ENCODE peak calls at places on chromosomes 16 and 17, in nine cellular contexts. O, L, K, A, E, N, B, R and I are unnamed samples.

GRCh38 chr17:37527249-37527851 is 37.7 kb downstream of the DUSP14 start:
- DNase-seq in E (peak; percentile 15), N (peak; percentile 55), R (peak; percentile 61), O (peak; percentile 64), B (no peak), A (peak; percentile 39), K (peak; percentile 15), L (peak; percentile 22), I (no peak)

GRCh38 chr17:69672924-69673323 is 258.4 kb downstream of the MAP2K6 start:
- DNase-seq in L (no peak), A (no peak), K (no peak), R (no peak), N (peak; percentile 87), E (no peak), O (peak; percentile 86), B (no peak), I (no peak)

GRCh38 chr16:56700631-56701030 is 18.4 kb downstream of the MT1X start:
- DNase-seq in O (no peak), E (no peak), L (no peak), K (no peak), R (no peak), A (no peak), N (no peak), B (no peak), I (no peak)

GRCh38 chr17:55149485-55149884 is 115.3 kb upstream of the HLF start:
- DNase-seq in R (no peak), E (no peak), K (no peak), B (no peak), O (no peak), N (no peak), A (no peak), L (no peak), I (no peak)

GRCh38 chr16:12132290-12132689 is 155.8 kb downstream of the SNX29 start:
- DNase-seq in O (peak; percentile 37), N (peak; percentile 57), K (no peak), A (no peak), E (no peak), L (no peak), B (no peak), R (no peak), I (no peak)

GRCh38 chr17:37327341-37328090 is 48.3 kb upstream of the C17orf78 start:
- DNase-seq in A (no peak), L (no peak), N (peak; percentile 73), R (no peak), E (no peak), K (no peak), O (peak; percentile 86), B (no peak), I (no peak)

GRCh38 chr17:76188213-76189060 is 47.4 kb upstream of the FOXJ1 start:
- DNase-seq in K (no peak), R (no peak), O (no peak), A (no peak), L (no peak), B (no peak), N (no peak), E (no peak), I (no peak)

GRCh38 chr16:23597003-23597756 is 1.1 kb upstream of the NDUFAB1 start:
- DNase-seq in O (peak; percentile 19), A (peak; percentile 70), R (peak; percentile 38), B (no peak), E (peak; percentile 48), K (peak; percentile 29), L (peak; percentile 81), N (peak; percentile 30), I (no peak)

GRCh38 chr17:62670202-62670821 is 42.8 kb downstream of the MRC2 start:
- DNase-seq in L (no peak), A (no peak), N (no peak), K (no peak), O (no peak), B (no peak), E (no peak), R (no peak), I (no peak)

GRCh38 chr17:81867123-81867951 is 3.8 kb downstream of the ARHGDIA start:
- DNase-seq in O (peak; percentile 58), L (peak; percentile 66), N (peak; percentile 69), R (peak; percentile 68), K (no peak), E (no peak), B (no peak), A (peak; percentile 57), I (no peak)

GRCh38 chr16:57607676-57608461 is 20.6 kb upstream of the ADGRG1 start:
- DNase-seq in N (no peak), K (no peak), O (no peak), A (no peak), E (no peak), L (no peak), B (no peak), R (no peak), I (no peak)

GRCh38 chr17:2040219-2040827 is 1.5 kb upstream of the OVCA2 start:
- DNase-seq in R (no peak), A (no peak), B (no peak), K (no peak), E (no peak), L (no peak), O (no peak), N (no peak), I (no peak)

GRCh38 chr16:17364319-17365210 is 106.2 kb downstream of the XYLT1 start:
- DNase-seq in O (peak; percentile 94), B (no peak), E (no peak), L (no peak), K (peak; percentile 54), N (peak; percentile 93), R (no peak), A (no peak), I (no peak)

GRCh38 chr16:49490321-49490705 is 116.7 kb downstream of the C16orf78 start:
- DNase-seq in B (no peak), K (no peak), N (no peak), O (no peak), A (no peak), L (no peak), R (no peak), E (no peak), I (no peak)

GRCh38 chr17:63082952-63083351 is 116.9 kb downstream of the TANC2 start:
- DNase-seq in E (no peak), R (no peak), B (no peak), A (peak; percentile 2), L (no peak), O (peak; percentile 56), K (no peak), N (peak; percentile 60), I (no peak)